ENCODE peak calls at places on chromosomes 3 and 15, in seven cellular contexts. U, Y, K, Z, N, B and L are unnamed samples.

GRCh38 chr3:140117111-140117526 is 182.1 kb downstream of the CLSTN2 start:
- DNase-seq in U (no peak), Y (peak; percentile 15), K (no peak), Z (no peak), N (no peak), B (no peak), L (no peak)

GRCh38 chr3:176785207-176785606 is 412.1 kb downstream of the TBL1XR1 start:
- DNase-seq in U (no peak), Y (no peak), K (no peak), Z (no peak), N (no peak), B (no peak), L (no peak)

GRCh38 chr3:157263027-157263426 is 103.1 kb upstream of the CCNL1 start:
- DNase-seq in U (no peak), Y (no peak), K (no peak), Z (no peak), N (no peak), B (no peak), L (no peak)

GRCh38 chr3:125129512-125129962 is 73.7 kb upstream of the HEG1 start:
- DNase-seq in U (peak; percentile 34), Y (peak; percentile 90), K (peak; percentile 38), Z (no peak), N (peak; percentile 85), B (no peak), L (no peak)

GRCh38 chr3:24646790-24647189 is 152.1 kb upstream of the THRB start:
- DNase-seq in U (no peak), Y (no peak), K (no peak), Z (no peak), N (no peak), B (no peak), L (no peak)

GRCh38 chr3:36244728-36245127 is 135.6 kb upstream of the STAC start:
- DNase-seq in U (no peak), Y (peak; percentile 16), K (no peak), Z (no peak), N (no peak), B (no peak), L (no peak)

GRCh38 chr3:182583545-182583944 is 209.8 kb upstream of the ATP11B start:
- DNase-seq in U (no peak), Y (no peak), K (no peak), Z (no peak), N (no peak), B (no peak), L (no peak)

GRCh38 chr3:39473452-39474125 is 6.1 kb downstream of the MOBP start:
- DNase-seq in U (no peak), Y (no peak), K (no peak), Z (no peak), N (no peak), B (no peak), L (no peak)

GRCh38 chr3:27986204-27986879 is 255.1 kb upstream of the CMC1 start:
- DNase-seq in U (no peak), Y (no peak), K (no peak), Z (no peak), N (no peak), B (no peak), L (peak; percentile 29)

GRCh38 chr3:195100903-195101591 is 169.9 kb downstream of the XXYLT1 start:
- DNase-seq in U (peak; percentile 95), Y (no peak), K (no peak), Z (peak; percentile 98), N (peak; percentile 44), B (no peak), L (peak; percentile 13)

GRCh38 chr3:32870373-32871091 is 52.7 kb downstream of the TRIM71 start:
- DNase-seq in U (no peak), Y (no peak), K (no peak), Z (no peak), N (no peak), B (no peak), L (no peak)

GRCh38 chr15:73851679-73852078 is 21.7 kb upstream of the TBC1D21 start:
- DNase-seq in U (peak; percentile 63), Y (no peak), K (peak; percentile 44), Z (peak; percentile 31), N (no peak), B (peak; percentile 76), L (no peak)

GRCh38 chr3:194688207-194688711 is 2.6 kb downstream of the FAM43A start:
- DNase-seq in U (peak; percentile 82), Y (no peak), K (no peak), Z (peak; percentile 78), N (peak; percentile 28), B (peak; percentile 51), L (peak; percentile 62)

GRCh38 chr3:183385698-183386590 is 42.5 kb downstream of the MCF2L2 start:
- DNase-seq in U (peak; percentile 79), Y (no peak), K (peak; percentile 60), Z (peak; percentile 68), N (peak; percentile 41), B (peak; percentile 59), L (peak; percentile 42)

GRCh38 chr3:119380697-119381096 is 82.7 kb downstream of the TMEM39A start:
- DNase-seq in U (no peak), Y (no peak), K (peak; percentile 45), Z (no peak), N (no peak), B (no peak), L (no peak)

GRCh38 chr15:89378699-89379422 is 44.2 kb upstream of the POLG start:
- DNase-seq in U (no peak), Y (no peak), K (no peak), Z (no peak), N (no peak), B (no peak), L (no peak)

GRCh38 chr3:48370330-48370708 is 1.7 kb upstream of the FBXW12 start:
- DNase-seq in U (no peak), Y (no peak), K (no peak), Z (no peak), N (no peak), B (no peak), L (no peak)

GRCh38 chr3:149967067-149967685 is 3.5 kb downstream of the PFN2 start:
- DNase-seq in U (peak; percentile 49), Y (no peak), K (peak; percentile 55), Z (no peak), N (no peak), B (no peak), L (no peak)

GRCh38 chr3:16322189-16322588 is 57.2 kb downstream of the OXNAD1 start:
- DNase-seq in U (no peak), Y (no peak), K (no peak), Z (no peak), N (no peak), B (no peak), L (no peak)

GRCh38 chr15:38532728-38533127 is 31.9 kb downstream of the RASGRP1 start:
- DNase-seq in U (no peak), Y (no peak), K (no peak), Z (no peak), N (no peak), B (no peak), L (no peak)

GRCh38 chr3:24958910-24959447 is 464.3 kb upstream of the THRB start:
- DNase-seq in U (no peak), Y (no peak), K (no peak), Z (no peak), N (no peak), B (no peak), L (no peak)

GRCh38 chr15:50241684-50242450 is 23.7 kb downstream of the HDC start:
- DNase-seq in U (peak; percentile 44), Y (no peak), K (no peak), Z (no peak), N (no peak), B (no peak), L (no peak)
- TF ChIP-seq CTCF in U (peak; percentile 9), Y (peak; percentile 2), K (no peak), Z (no peak), N (no peak), B (no peak), L (no peak)

DNA sequence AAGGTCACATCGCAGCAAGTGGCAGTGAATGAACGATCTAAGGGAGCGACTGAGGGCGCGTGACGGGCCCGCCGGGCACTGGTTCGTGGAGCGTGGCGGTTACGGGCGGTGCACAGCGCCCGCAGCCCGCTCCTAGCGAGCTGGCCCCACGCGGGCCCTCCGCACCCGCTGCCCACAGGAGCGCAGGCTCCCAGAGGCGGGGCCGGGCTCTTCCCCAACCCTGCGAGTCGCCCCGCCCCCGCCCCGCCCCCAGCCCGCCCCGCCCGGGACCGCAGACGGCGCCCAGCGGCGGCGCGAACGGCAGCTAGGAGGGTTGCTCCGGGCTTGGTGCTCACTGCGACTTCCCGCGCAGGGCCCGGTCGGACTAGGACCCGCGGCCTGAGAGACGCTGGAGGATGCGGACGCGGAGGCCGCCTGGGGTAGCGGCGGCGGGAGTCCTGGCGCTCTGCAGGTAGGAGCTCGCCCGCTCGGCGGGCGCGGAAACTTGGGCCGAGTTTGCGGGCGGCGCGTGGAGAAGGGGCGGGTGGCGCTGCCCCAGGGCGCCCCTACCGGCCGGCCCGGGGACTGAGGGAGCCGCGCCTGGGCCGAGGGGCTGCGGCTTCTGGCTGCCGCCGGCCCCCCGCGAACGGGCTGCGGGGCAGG is at the start of gene C15orf39:
- DNase-seq in U (peak; percentile 85), Y (no peak), K (peak; percentile 79), Z (peak; percentile 67), N (peak; percentile 48), B (peak; percentile 81), L (peak; percentile 79)
- TF ChIP-seq CTCF in U (peak; percentile 34), Y (peak; percentile 29), K (peak; percentile 98), Z (peak; percentile 31), N (peak; percentile 98), B (peak; percentile 99), L (peak; percentile 98)

GRCh38 chr15:100929641-100930042 is 10.5 kb downstream of the LRRK1 start:
- DNase-seq in U (no peak), Y (no peak), K (no peak), Z (no peak), N (no peak), B (peak; percentile 24), L (peak; percentile 41)

GRCh38 chr15:100932676-100933348 is 13.7 kb downstream of the LRRK1 start:
- DNase-seq in U (no peak), Y (no peak), K (no peak), Z (no peak), N (no peak), B (no peak), L (no peak)

GRCh38 chr15:100928632-100929280 is 9.6 kb downstream of the LRRK1 start:
- DNase-seq in U (no peak), Y (no peak), K (no peak), Z (no peak), N (no peak), B (no peak), L (no peak)

GRCh38 chr15:100931143-100931890 is 12.2 kb downstream of the LRRK1 start:
- DNase-seq in U (no peak), Y (no peak), K (no peak), Z (no peak), N (no peak), B (no peak), L (no peak)

DNA sequence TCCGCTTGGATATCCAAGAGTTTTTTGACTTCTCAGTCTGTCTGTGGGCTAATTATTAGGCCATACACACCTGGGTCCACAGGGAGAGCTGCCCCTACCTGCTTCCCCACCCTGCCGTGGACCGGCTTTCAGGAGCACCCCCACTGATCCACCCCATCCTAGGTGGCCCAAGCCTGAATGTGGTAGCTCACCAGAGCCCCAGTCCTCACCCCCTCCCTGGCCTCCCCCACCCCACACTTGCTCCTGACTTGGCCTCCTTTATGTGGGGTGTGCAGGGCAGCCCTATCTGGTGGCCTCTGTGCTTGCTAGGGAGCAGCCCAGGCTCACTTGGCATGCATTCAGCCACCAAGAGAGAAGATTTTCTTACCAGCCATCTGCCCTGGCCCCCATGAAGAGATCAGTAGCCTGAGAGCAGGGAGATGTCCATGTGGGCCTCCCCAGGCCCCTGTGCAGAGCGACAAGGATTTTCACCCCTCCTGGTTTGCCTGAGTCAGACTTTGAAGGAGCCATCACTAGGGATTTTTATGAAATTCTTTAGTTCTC is 11.2 kb downstream of the LRRK1 start:
- DNase-seq in U (no peak), Y (no peak), K (no peak), Z (no peak), N (no peak), B (no peak), L (no peak)
- TF ChIP-seq CTCF in U (no peak), Y (no peak), K (no peak), Z (no peak), N (no peak), B (no peak), L (no peak)

GRCh38 chr15:68635142-68635541 is 56.3 kb downstream of the CORO2B start:
- DNase-seq in U (no peak), Y (no peak), K (no peak), Z (no peak), N (no peak), B (no peak), L (no peak)
- TF ChIP-seq CTCF in U (no peak), Y (peak; percentile 10), K (no peak), Z (no peak), N (no peak), B (no peak), L (no peak)